ENCODE peak calls at places on chromosomes 16 and 17, in ten cellular contexts. S is cardiac muscle cell, N is MM.1S, A is psoas muscle, L is choroid plexus epithelial cell, R is fibroblast of mammary gland, E is HFF-Myc, C is fibroblast of lung, M is neural progenitor cell, Q is mammary epithelial cell. O is an unnamed sample.

GRCh38 chr16:27969574-27969973 is 93.9 kb downstream of the GSG1L start:
- DNase-seq in S (peak), E (no peak), N (no peak), L (peak), A (no peak), C (no peak), Q (peak), M (no peak), R (peak), O (no peak)

GRCh38 chr17:70968302-70968701 is 799.0 kb downstream of the KCNJ2 start:
- DNase-seq in Q (no peak), N (no peak), C (peak), R (no peak), L (peak), S (no peak), E (no peak), M (no peak), A (no peak), O (peak)

GRCh38 chr17:71304498-71305158 is 816.2 kb upstream of the SOX9 start:
- DNase-seq in Q (no peak), N (no peak), A (no peak), C (no peak), M (no peak), E (no peak), S (peak), L (no peak), R (no peak), O (no peak)

GRCh38 chr17:38703742-38704644 is 1.1 kb upstream of the MLLT6 start:
- DNase-seq in R (peak), E (no peak), C (no peak), L (peak), N (peak), Q (no peak), A (peak), M (peak), S (peak), O (no peak)

GRCh38 chr17:6752068-6752909 is 3.6 kb upstream of the XAF1 start:
- DNase-seq in A (peak), E (peak), L (peak), R (peak), N (no peak), C (peak), Q (peak), M (no peak), S (peak), O (peak)

GRCh38 chr17:21680366-21680765 is 12.0 kb upstream of the KCNJ18 start:
- DNase-seq in S (no peak), M (no peak), N (no peak), L (no peak), A (no peak), E (no peak), C (no peak), Q (no peak), R (no peak), O (no peak)

GRCh38 chr17:77388384-77389306 is 247.9 kb downstream of the SEC14L1 start:
- DNase-seq in S (no peak), N (no peak), A (no peak), R (no peak), E (no peak), Q (no peak), L (no peak), M (no peak), C (peak), O (no peak)

GRCh38 chr17:28841901-28842281 is 699 bp downstream of the FAM222B start:
- DNase-seq in L (peak), S (no peak), C (peak), Q (no peak), N (peak), R (no peak), M (no peak), A (no peak), E (no peak), O (no peak)

DNA sequence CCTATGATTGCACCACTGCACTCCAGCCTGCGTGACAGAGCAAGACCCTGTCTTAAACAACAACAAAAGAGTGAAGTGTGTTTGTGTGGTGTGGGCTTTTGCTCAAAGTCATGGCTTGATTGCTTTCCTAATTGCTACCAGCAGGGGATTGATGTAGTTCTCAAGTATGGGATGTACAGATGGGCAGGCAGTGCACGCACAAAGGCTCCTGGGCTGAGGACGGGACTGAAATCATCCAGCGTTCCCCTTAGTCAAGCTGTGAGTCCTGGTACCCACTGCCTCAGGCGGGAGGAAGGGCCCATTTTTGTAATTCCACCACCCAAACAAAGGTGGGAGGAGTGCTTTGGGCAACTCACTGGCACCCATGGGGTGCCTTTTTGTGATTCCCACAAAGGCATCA is 47.3 kb downstream of the GDE1 start:
- DNase-seq in M (peak), S (no peak), Q (no peak), A (no peak), N (no peak), R (no peak), E (no peak), C (no peak), L (no peak), O (no peak)
- TF ChIP-seq CTCF in M (peak), S (no peak), Q (no peak), A (no peak), N (no peak), R (no peak), E (no peak), C (no peak), L (no peak), O (no peak)

GRCh38 chr17:79496422-79497005 is 114.3 kb downstream of the RBFOX3 start:
- DNase-seq in Q (no peak), S (no peak), N (no peak), C (no peak), R (no peak), M (no peak), E (no peak), A (no peak), L (no peak), O (no peak)

GRCh38 chr17:79501910-79502309 is 108.9 kb downstream of the RBFOX3 start:
- DNase-seq in A (no peak), L (no peak), R (no peak), E (no peak), N (no peak), C (no peak), M (no peak), Q (no peak), S (no peak), O (no peak)

GRCh38 chr17:79497949-79498348 is 112.9 kb downstream of the RBFOX3 start:
- DNase-seq in A (no peak), L (no peak), M (no peak), Q (no peak), E (no peak), C (no peak), N (no peak), S (no peak), R (no peak), O (no peak)

GRCh38 chr17:79500738-79501533 is 109.9 kb downstream of the RBFOX3 start:
- DNase-seq in S (no peak), C (no peak), Q (no peak), M (peak), R (no peak), E (no peak), A (no peak), N (no peak), L (no peak), O (no peak)

GRCh38 chr17:79498854-79499253 is 112.0 kb downstream of the RBFOX3 start:
- DNase-seq in A (no peak), R (no peak), L (no peak), M (no peak), E (no peak), Q (no peak), N (no peak), S (no peak), C (no peak), O (no peak)
- TF ChIP-seq CTCF in A (no peak), R (no peak), L (no peak), M (no peak), E (no peak), Q (no peak), N (no peak), S (no peak), C (no peak), O (no peak)

GRCh38 chr16:73124665-73125064 is 76.7 kb upstream of the ZFHX3 start:
- DNase-seq in E (no peak), S (no peak), L (no peak), A (no peak), Q (no peak), R (no peak), C (no peak), M (no peak), N (no peak), O (no peak)

GRCh38 chr16:73126453-73126853 is 78.5 kb upstream of the ZFHX3 start:
- DNase-seq in Q (peak), N (no peak), R (peak), E (no peak), C (peak), A (peak), M (no peak), L (peak), S (peak), O (peak)

GRCh38 chr16:73124097-73124652 is 76.2 kb upstream of the ZFHX3 start:
- DNase-seq in R (peak), S (peak), Q (peak), A (no peak), C (peak), M (no peak), N (no peak), L (peak), E (no peak), O (no peak)

GRCh38 chr16:73125860-73126259 is 77.9 kb upstream of the ZFHX3 start:
- DNase-seq in L (peak), S (peak), R (peak), N (no peak), C (peak), E (peak), Q (peak), A (no peak), M (no peak), O (peak)

DNA sequence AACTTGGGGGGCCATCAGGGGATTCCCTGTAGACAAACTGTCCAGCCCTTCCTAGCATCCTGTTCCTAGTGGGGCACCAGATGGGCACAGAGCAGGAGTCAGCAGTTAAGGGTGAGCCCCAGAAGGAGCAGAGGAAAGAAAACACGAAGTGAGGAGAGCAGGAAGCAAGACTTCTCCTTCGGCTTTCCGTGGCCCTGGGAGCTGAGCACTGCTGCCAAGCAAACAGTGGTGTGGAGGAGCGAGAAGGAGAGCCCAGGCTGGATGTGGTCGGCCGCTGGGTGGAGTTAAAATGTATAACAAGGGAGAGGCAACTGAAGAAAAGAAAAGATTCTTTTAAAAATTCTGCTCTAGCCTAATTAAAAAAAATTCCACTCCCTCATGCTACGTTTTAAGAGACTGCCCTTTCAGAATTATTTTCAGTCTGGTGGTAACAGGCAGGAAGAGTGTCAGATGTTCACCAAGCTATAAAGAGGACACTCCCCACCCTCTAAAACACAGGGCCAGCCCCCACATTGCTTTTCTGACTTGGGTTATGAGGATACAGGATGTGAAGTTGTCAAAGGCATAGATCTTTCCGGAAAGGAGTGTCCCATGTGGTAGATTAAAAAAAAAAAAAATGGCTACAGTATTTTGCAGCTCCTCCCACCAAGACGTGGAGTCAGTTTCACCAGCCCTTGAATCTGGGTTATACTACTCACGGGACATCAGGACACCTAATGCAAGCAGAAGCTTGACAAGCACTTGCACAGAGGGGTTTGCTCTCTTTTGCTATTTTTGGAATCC is 74.9 kb upstream of the ZFHX3 start:
- DNase-seq in C (peak), A (peak), N (no peak), R (peak), S (peak), L (peak), M (no peak), Q (no peak), E (no peak), O (peak)
- TF ChIP-seq CTCF in C (no peak), A (no peak), N (no peak), R (no peak), S (no peak), L (peak), M (no peak), Q (no peak), E (no peak), O (no peak)

GRCh38 chr16:5025171-5025632 is 8.5 kb downstream of the NAGPA start:
- DNase-seq in L (peak), E (no peak), R (no peak), M (peak), A (no peak), N (no peak), C (no peak), Q (no peak), S (peak), O (no peak)

GRCh38 chr16:5027086-5027485 is 6.6 kb downstream of the NAGPA start:
- DNase-seq in N (no peak), M (no peak), A (no peak), R (no peak), C (no peak), Q (no peak), E (no peak), S (no peak), L (no peak), O (no peak)

GRCh38 chr16:5026664-5027063 is 7.1 kb downstream of the NAGPA start:
- DNase-seq in M (no peak), C (no peak), Q (no peak), A (no peak), E (no peak), R (no peak), N (no peak), L (no peak), S (no peak), O (no peak)

GRCh38 chr16:5022521-5022920 is 11.2 kb downstream of the NAGPA start:
- DNase-seq in M (no peak), L (no peak), N (no peak), A (no peak), C (no peak), Q (no peak), S (no peak), E (no peak), R (no peak), O (no peak)

DNA sequence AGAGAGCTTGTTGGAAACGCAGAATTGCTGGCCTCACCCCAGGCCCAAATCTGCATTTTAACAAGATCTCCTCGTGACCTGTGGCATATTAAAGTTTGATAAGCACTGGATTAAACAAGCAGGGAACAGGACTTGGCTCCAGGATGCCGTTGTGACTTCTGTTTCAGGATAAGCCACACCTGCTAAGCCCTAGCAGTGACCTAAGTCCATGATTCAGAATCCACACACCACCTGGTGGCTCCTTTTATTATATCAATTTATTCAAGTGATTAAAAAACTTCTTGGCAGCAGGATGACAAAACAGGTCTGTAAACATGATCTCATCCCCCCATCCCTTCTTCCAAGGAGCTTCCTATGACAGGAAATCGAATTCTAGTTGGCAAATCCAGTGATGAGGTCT is 9.1 kb downstream of the NAGPA start:
- DNase-seq in L (peak), N (peak), E (no peak), A (no peak), Q (peak), C (peak), M (peak), R (peak), S (no peak), O (peak)
- TF ChIP-seq CTCF in L (no peak), N (peak), E (no peak), A (peak), Q (peak), C (no peak), M (peak), R (peak), S (no peak), O (no peak)

GRCh38 chr17:56676807-56677206 is 83.3 kb downstream of the NOG start:
- DNase-seq in M (no peak), A (no peak), L (no peak), E (no peak), C (no peak), N (no peak), R (no peak), Q (peak), S (no peak), O (no peak)
- TF ChIP-seq CTCF in M (no peak), A (peak), L (no peak), E (no peak), C (no peak), N (no peak), R (peak), Q (peak), S (no peak), O (peak)

DNA sequence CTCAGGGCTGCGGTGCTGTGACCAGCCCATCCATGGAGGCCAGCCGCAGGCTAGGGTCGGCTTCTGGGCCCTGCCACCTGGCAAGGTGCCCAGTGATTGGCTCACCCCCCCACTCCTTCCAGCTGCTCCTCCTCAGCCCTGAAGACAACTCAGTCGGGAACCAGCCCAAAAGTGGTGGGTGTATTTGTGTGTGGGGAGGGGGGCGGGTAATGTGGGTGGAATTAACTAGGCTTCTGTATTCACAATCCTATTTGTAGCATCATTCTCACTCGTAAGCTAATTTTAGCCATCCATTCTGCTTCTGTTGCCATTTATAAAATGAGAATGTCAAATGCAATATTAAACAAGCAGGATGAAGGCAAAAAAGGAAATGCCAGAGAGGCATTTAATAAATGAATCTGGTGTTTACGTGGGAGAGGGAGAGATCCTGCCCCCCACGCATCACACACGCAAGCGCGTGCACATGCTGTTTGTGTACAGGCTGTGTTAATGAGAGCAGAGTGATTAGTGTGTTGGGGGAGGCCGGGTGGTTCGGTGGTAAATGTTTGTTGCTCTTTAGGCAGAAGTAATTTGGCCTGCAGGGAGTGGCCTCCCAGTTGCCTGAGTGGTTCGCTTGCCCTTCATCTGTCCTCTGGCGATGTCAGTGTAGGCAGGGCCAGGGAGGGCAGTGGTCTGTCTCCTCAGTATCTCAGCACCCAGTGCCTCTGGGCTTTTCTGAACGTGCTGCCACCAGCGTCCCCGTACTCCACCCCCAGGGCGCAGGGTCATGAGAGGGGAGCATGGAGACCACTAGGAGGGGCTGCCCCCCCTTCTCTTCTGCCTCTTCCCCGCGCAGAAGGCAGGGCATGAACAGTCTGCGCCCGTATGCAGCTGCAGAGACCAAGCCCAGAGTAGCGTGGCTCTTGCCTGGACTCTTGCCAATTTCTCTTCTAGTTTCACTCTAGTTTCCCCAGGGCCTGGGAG is 140.0 kb downstream of the CCDC182 start:
- DNase-seq in E (no peak), N (peak), R (no peak), C (peak), A (no peak), S (peak), L (peak), Q (no peak), M (peak), O (peak)
- TF ChIP-seq CTCF in E (no peak), N (peak), R (no peak), C (peak), A (no peak), S (no peak), L (no peak), Q (no peak), M (no peak), O (no peak)

DNA sequence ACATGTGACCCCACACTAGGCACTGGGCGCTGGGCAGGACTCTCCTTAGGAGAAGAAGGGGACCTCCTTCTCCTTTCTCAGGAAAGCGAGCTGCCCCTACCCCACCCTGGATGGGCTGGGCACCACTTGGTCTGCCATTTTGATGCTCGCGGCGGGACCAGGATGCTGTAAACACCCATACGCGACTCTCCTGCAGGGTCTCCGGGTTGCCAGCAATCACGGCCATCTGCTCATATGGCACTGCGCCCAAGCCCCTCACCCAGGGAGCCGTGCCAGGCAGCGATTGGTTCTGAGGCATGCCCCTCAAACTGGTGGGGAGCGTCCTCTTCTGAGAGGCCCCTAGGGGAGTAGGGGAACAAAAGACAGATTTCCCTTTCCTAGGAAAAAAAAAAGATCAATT is 99.0 kb downstream of the C16orf78 start:
- DNase-seq in R (no peak), C (no peak), A (no peak), Q (no peak), M (peak), N (no peak), L (no peak), S (no peak), E (no peak), O (no peak)
- TF ChIP-seq CTCF in R (no peak), C (no peak), A (no peak), Q (no peak), M (no peak), N (no peak), L (no peak), S (no peak), E (no peak), O (no peak)

O was measured in astrocyte of the spinal cord.